ENCODE peak calls at places on chromosomes 7 and 10, in six cellular contexts. I is neuronal stem cell, R is IMR-90, D is H1, A is H9, W is mesenchymal stem cell. O is an unnamed sample. For H3K9me3, the result is how much of the 10 kb centered on the place peaks cover.

GRCh38 chr10:50469288-50469687 is 154.5 kb downstream of the SGMS1 start:
- DNase-seq in I (no peak), R (peak), D (no peak), A (no peak), W (no peak), O (no peak)

GRCh38 chr7:123795917-123796316 is 47.1 kb upstream of the WASL start:
- DNase-seq in I (no peak), R (no peak), D (no peak), A (no peak), W (no peak), O (no peak)

GRCh38 chr10:63637833-63638443 is 116.7 kb downstream of the REEP3 start:
- DNase-seq in I (no peak), R (no peak), D (no peak), A (no peak), W (no peak), O (no peak)

GRCh38 chr10:103733002-103733419 is 122.4 kb downstream of the SH3PXD2A start:
- DNase-seq in I (no peak), R (no peak), D (no peak), A (no peak), W (no peak), O (peak)

GRCh38 chr7:38727184-38727940 is 96.2 kb upstream of the AMPH start:
- DNase-seq in I (no peak), R (no peak), D (no peak), A (no peak), W (no peak), O (no peak)

GRCh38 chr7:83532229-83532628 is 116.7 kb downstream of the SEMA3E start:
- DNase-seq in I (no peak), R (peak), D (no peak), A (no peak), W (peak), O (no peak)

GRCh38 chr7:28958235-28958945 is at the start of gene TRIL:
- DNase-seq in I (peak), R (peak), D (no peak), A (peak), W (peak), O (no peak)

GRCh38 chr10:21002097-21002878 is 105.2 kb upstream of the NEBL start:
- DNase-seq in I (no peak), R (peak), D (no peak), A (no peak), W (no peak), O (peak)

GRCh38 chr7:129774359-129774758 is 162.8 kb downstream of the NRF1 start:
- DNase-seq in I (no peak), R (no peak), D (no peak), A (peak), W (no peak), O (no peak)

GRCh38 chr7:44395067-44395466 is 69.7 kb upstream of the CAMK2B start:
- DNase-seq in I (no peak), R (no peak), D (no peak), A (peak), W (no peak), O (no peak)

GRCh38 chr10:29535012-29535777 is 99.6 kb downstream of the SVIL start:
- DNase-seq in I (no peak), R (peak), D (no peak), A (peak), W (peak), O (peak)

GRCh38 chr10:70649526-70649925 is 22.8 kb upstream of the ADAMTS14 start:
- DNase-seq in I (no peak), R (peak), D (no peak), A (no peak), W (peak), O (peak)

GRCh38 chr10:71220689-71221540 is 8.5 kb downstream of the UNC5B start:
- DNase-seq in I (no peak), R (no peak), D (no peak), A (no peak), W (peak), O (no peak)

GRCh38 chr10:43042503-43043341 is 34.1 kb upstream of the RET start:
- DNase-seq in I (no peak), R (no peak), D (no peak), A (peak), W (no peak), O (no peak)

GRCh38 chr7:25347360-25347759 is 119.1 kb upstream of the NPVF start:
- DNase-seq in I (no peak), R (no peak), D (no peak), A (no peak), W (peak), O (peak)

GRCh38 chr10:21637795-21638194 is 103.8 kb downstream of the MLLT10 start:
- DNase-seq in I (peak), R (no peak), D (no peak), A (no peak), W (no peak), O (no peak)

DNA sequence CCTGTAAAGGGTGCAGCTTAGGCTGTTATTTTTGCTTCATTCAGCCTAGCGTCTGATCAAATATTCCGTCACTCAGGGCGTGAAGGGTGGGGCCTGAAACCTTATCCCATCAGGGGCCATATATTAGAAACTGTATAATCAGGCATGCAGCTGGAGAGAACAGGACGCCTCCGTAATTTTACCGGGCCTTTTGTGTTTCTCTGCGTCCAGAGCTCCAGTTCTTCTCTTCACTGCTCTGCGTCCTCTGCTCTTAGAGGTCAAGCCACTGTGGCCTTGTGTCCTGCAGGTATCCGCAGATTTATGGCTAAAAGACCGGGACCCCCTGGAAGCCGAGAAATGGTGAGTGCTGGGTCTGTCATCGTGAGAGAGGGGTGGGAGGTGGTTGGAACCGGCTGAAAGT is at the start of gene ZNF735:
- DNase-seq in I (no peak), R (no peak), D (no peak), A (no peak), W (no peak), O (no peak)
- H3K9me3 ChIP-seq in I (under half), R (under half), D (under half), A (half or more), W (under half), O (under half)

GRCh38 chr7:112581529-112581928 is 100.7 kb downstream of the LSMEM1 start:
- DNase-seq in I (no peak), R (no peak), D (no peak), A (no peak), W (no peak), O (no peak)
- H3K23ac ChIP-seq in I (no peak), R (no peak), D (no peak), A (no peak), W (no peak), O (no peak)

GRCh38 chr7:158047386-158048059 is 540.1 kb downstream of the PTPRN2 start:
- DNase-seq in I (no peak), R (no peak), D (no peak), A (no peak), W (no peak), O (no peak)
- H3K9me3 ChIP-seq in I (under half), R (under half), D (under half), A (under half), W (under half), O (under half)

DNA sequence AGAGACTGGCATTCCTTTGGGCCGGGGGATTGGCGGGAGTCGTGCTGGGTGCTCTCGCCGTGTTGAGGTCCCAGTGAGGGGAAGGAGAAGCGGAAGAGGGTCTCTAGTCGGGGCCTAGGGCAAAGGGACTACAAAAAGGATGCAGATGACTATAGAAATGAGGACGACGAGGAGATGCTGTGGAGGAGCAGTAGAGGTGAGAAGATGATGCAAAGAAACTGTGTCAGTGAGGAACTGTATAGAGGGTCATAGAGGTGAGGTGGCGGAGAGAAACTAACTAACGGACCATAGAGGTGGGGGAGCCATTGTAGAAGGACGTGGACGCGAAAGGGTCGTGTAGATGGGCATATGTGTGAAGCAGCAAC is 324 bp downstream of the TWNK start:
- DNase-seq in I (no peak), R (no peak), D (no peak), A (no peak), W (no peak), O (no peak)
- H3K23ac ChIP-seq in I (peak), R (peak), D (no peak), A (no peak), W (no peak), O (no peak)